ENCODE peak calls at places on chromosomes 3 and 15, in six cellular contexts. C is cardiac fibroblast, R is NCI-H774, T is IMR-90, Z is dorsolateral prefrontal cortex, Q is mesothelial cell of epicardium. E is an unnamed sample.

GRCh38 chr3:188792788-188793187 is 379.0 kb upstream of the TPRG1 start:
- DNase-seq in T (peak), R (no peak), C (peak), Z (peak), Q (no peak), E (no peak)

GRCh38 chr3:136852180-136852579 is 9.8 kb upstream of the NCK1 start:
- DNase-seq in C (no peak), Z (no peak), R (no peak), T (no peak), Q (no peak), E (no peak)

GRCh38 chr3:114418724-114419543 is 125.1 kb downstream of the TIGIT start:
- DNase-seq in Q (no peak), T (peak), Z (no peak), R (peak), C (peak), E (peak)

GRCh38 chr15:74053941-74054529 is 28.3 kb downstream of the GOLGA6A start:
- DNase-seq in C (peak), T (peak), R (peak), Z (peak), Q (peak), E (peak)

GRCh38 chr15:85500729-85501128 is 120.3 kb downstream of the AKAP13 start:
- DNase-seq in Z (no peak), Q (no peak), C (peak), R (no peak), T (peak), E (no peak)

GRCh38 chr15:99550077-99550476 is 15.7 kb upstream of the MEF2A start:
- DNase-seq in Z (no peak), T (no peak), C (no peak), R (no peak), Q (no peak), E (no peak)

GRCh38 chr3:168113848-168114247 is 18.1 kb upstream of the GOLIM4 start:
- DNase-seq in R (no peak), Z (no peak), T (no peak), Q (no peak), C (no peak), E (no peak)

GRCh38 chr3:139630532-139630931 is 47.2 kb downstream of the NMNAT3 start:
- DNase-seq in C (no peak), T (no peak), Z (no peak), R (no peak), Q (no peak), E (no peak)

GRCh38 chr3:113249111-113249510 is 37.8 kb downstream of the BOC start:
- DNase-seq in C (peak), R (no peak), Z (peak), T (peak), Q (no peak), E (no peak)